ENCODE peak calls at places on chromosomes 1 and 21, in four cellular contexts. E is K562, P is HepG2, I is IMR-90. R is an unnamed sample.
A peak's percentile ranks its signal among the peaks of the same experiment; 100 is the strongest.

GRCh38 chr1:204377800-204378608 is 18.3 kb upstream of the PLEKHA6 start:
- DNase-seq in E (no peak), P (peak; percentile 69), I (no peak), R (no peak)

GRCh38 chr1:67833595-67833926 is 294 bp upstream of the GNG12 start:
- DNase-seq in E (no peak), P (no peak), I (peak; percentile 61), R (no peak)

GRCh38 chr21:45981154-45981606 is 390 bp upstream of the COL6A1 start:
- DNase-seq in E (peak; percentile 91), P (peak; percentile 47), I (peak; percentile 88), R (peak; percentile 52)

GRCh38 chr1:228338521-228339051 is 68.0 kb downstream of the TRIM11 start:
- DNase-seq in E (no peak), P (no peak), I (no peak), R (no peak)

GRCh38 chr1:2113620-2114135 is 63.5 kb downstream of the PRKCZ start:
- DNase-seq in E (no peak), P (no peak), I (no peak), R (no peak)

GRCh38 chr1:12405325-12406217 is 175.7 kb downstream of the VPS13D start:
- DNase-seq in E (peak; percentile 27), P (peak; percentile 82), I (peak; percentile 36), R (no peak)

GRCh38 chr1:147890177-147890790 is 12.3 kb upstream of the GJA8 start:
- DNase-seq in E (peak; percentile 73), P (peak; percentile 30), I (peak; percentile 29), R (peak; percentile 48)

GRCh38 chr1:212914789-212915188 is 35.6 kb upstream of the VASH2 start:
- DNase-seq in E (no peak), P (no peak), I (no peak), R (no peak)

GRCh38 chr1:224704409-224704735 is 88.3 kb downstream of the CNIH3 start:
- DNase-seq in E (no peak), P (no peak), I (no peak), R (no peak)

GRCh38 chr1:39165049-39165448 is 39.4 kb upstream of the MACF1 start:
- DNase-seq in E (no peak), P (no peak), I (no peak), R (no peak)

GRCh38 chr21:29534448-29534847 is 235.7 kb downstream of the BACH1 start:
- DNase-seq in E (no peak), P (no peak), I (no peak), R (no peak)

GRCh38 chr1:21322681-21323016 is 32.4 kb upstream of the ECE1 start:
- DNase-seq in E (no peak), P (no peak), I (no peak), R (no peak)

GRCh38 chr1:19015476-19015875 is 59.0 kb upstream of the IFFO2 start:
- DNase-seq in E (no peak), P (no peak), I (no peak), R (no peak)

GRCh38 chr1:101175886-101176285 is 60.9 kb upstream of the S1PR1 start:
- DNase-seq in E (no peak), P (no peak), I (no peak), R (no peak)

GRCh38 chr1:230682274-230682673 is 31.6 kb downstream of the AGT start:
- DNase-seq in E (no peak), P (no peak), I (no peak), R (no peak)

GRCh38 chr1:114771992-114772391 is 8.5 kb downstream of the SIKE1 start:
- DNase-seq in E (no peak), P (no peak), I (no peak), R (no peak)

GRCh38 chr1:38785285-38786039 is 74.1 kb downstream of the RRAGC start:
- DNase-seq in E (peak; percentile 70), P (no peak), I (no peak), R (no peak)

GRCh38 chr1:43980255-43981134 is 1.5 kb downstream of the B4GALT2 start:
- DNase-seq in E (no peak), P (no peak), I (peak; percentile 56), R (no peak)

GRCh38 chr1:63898428-63899220 is 124.8 kb downstream of the ROR1 start:
- DNase-seq in E (no peak), P (no peak), I (no peak), R (no peak)

GRCh38 chr1:153540394-153541361 is at the start of gene S100A5:
- DNase-seq in E (no peak), P (no peak), I (peak; percentile 55), R (no peak)

GRCh38 chr1:3732747-3733602 is 19.3 kb upstream of the CCDC27 start:
- DNase-seq in E (no peak), P (no peak), I (no peak), R (no peak)

GRCh38 chr1:180042994-180043622 is 88.5 kb downstream of the CEP350 start:
- DNase-seq in E (no peak), P (no peak), I (peak; percentile 88), R (no peak)

GRCh38 chr1:9404117-9404516 is 111.4 kb downstream of the SPSB1 start:
- DNase-seq in E (no peak), P (no peak), I (no peak), R (no peak)

GRCh38 chr1:61588736-61589381 is 136.1 kb downstream of the TM2D1 start:
- DNase-seq in E (peak; percentile 70), P (peak; percentile 62), I (peak; percentile 36), R (peak; percentile 59)

GRCh38 chr1:109927908-109928307 is 17.3 kb downstream of the CSF1 start:
- DNase-seq in E (no peak), P (no peak), I (peak; percentile 76), R (no peak)

GRCh38 chr1:98260839-98261238 is 340.0 kb upstream of the DPYD start:
- DNase-seq in E (no peak), P (peak; percentile 3), I (no peak), R (no peak)

GRCh38 chr21:35257413-35257812 is 208.3 kb upstream of the RUNX1 start:
- DNase-seq in E (no peak), P (no peak), I (peak; percentile 96), R (peak; percentile 68)

GRCh38 chr1:203273869-203274602 is 31.3 kb upstream of the BTG2 start:
- DNase-seq in E (no peak), P (no peak), I (no peak), R (no peak)

GRCh38 chr1:36536727-36537126 is 54.0 kb upstream of the CSF3R start:
- DNase-seq in E (no peak), P (no peak), I (no peak), R (no peak)

GRCh38 chr1:207891148-207891547 is 19.8 kb downstream of the CD34 start:
- DNase-seq in E (no peak), P (no peak), I (no peak), R (no peak)

GRCh38 chr1:147586412-147586811 is 45.1 kb downstream of the BCL9 start:
- DNase-seq in E (no peak), P (no peak), I (no peak), R (no peak)

GRCh38 chr1:207412845-207413244 is 41.3 kb upstream of the CR2 start:
- DNase-seq in E (no peak), P (no peak), I (no peak), R (no peak)

GRCh38 chr1:119075614-119076013 is 64.8 kb downstream of the WARS2 start:
- DNase-seq in E (no peak), P (no peak), I (peak; percentile 75), R (no peak)

GRCh38 chr1:103106426-103107321 is 1.6 kb downstream of the COL11A1 start:
- DNase-seq in E (no peak), P (peak; percentile 24), I (peak; percentile 30), R (peak; percentile 0)
- TF ChIP-seq CEBPB in E (no peak), P (no peak), I (peak; percentile 7), R (no peak)

DNA sequence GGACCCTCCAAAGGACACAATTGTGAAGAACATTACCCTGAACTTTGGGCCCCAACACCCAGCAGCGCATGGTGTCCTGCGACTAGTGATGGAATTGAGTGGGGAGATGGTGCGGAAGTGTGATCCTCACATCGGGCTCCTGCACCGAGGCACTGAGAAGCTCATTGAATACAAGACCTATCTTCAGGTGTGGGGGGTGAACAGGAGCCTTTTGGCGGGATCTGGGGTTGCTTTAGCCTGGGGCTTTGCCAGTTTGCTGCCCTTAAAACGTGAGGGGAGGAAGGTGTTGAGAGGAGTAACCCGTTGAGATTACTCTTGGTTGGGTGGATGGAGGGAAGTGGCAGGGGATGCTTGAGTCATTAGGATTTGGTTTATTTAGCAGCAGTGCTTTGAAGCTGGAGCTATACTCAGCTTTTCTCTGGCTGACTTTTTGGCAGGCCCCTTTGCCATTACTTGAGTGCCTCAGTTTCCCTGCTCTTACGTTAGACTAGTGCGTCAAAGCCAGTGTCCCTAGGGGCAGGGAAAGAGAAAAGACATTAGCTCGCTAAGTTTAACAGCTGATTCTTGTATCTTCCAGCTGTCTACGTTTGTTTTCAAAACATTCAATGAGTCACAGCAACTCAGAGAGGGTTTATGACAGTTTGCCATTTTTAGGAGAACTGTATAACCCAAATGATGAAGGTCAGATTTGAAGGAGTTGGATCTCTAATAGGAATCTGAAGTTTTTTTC is 4.4 kb downstream of the NDUFS2 start:
- DNase-seq in E (no peak), P (no peak), I (peak; percentile 71), R (no peak)
- H3K4me2 ChIP-seq in E (no peak overlapping the region), P (no peak overlapping the region), I (peak overlapping the region; percentile 62), R (no peak overlapping the region)

DNA sequence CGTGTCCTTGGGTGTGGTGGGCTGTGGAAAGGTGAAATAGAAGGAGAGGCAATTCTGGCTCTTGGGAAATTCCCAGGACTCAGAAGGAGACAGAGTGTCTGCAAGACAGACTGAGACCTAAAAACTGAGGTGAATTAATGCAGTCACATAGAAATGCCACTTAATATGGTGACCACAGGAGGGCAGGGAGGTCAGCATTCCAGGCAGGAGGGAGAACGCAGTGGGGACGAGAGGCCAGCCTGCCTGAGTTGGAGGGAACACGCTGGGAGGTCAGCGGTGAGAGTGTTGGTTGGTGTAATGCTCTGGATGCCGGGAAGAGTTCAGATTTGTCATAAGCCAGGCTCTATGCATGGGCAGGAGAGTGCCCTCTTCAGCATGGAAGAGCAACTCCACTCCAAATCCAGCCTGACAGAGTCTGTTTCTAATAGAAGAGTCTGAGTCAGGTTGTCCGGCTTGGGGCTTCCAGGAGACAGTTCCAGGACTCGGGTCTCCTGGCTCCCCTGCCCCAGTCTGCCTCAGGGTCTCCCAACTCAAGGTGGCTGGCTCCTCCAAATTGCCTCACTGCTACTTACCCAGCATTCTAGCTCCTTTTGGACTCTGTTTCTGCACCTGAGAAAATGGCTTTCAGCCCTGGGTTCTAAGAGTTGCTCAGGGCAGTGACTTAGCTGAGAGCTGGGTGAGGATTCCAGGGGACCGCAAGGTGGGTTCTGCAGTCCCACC is 5.7 kb upstream of the IGFN1 start:
- DNase-seq in E (peak; percentile 55), P (peak; percentile 58), I (peak; percentile 88), R (peak; percentile 54)
- H3K27me3 ChIP-seq in E (peaks cover 38% of the 10 kb centered on the region), P (peaks cover 6% of the 10 kb centered on the region), I (peaks cover 8% of the 10 kb centered on the region), R (peaks cover 10% of the 10 kb centered on the region)

DNA sequence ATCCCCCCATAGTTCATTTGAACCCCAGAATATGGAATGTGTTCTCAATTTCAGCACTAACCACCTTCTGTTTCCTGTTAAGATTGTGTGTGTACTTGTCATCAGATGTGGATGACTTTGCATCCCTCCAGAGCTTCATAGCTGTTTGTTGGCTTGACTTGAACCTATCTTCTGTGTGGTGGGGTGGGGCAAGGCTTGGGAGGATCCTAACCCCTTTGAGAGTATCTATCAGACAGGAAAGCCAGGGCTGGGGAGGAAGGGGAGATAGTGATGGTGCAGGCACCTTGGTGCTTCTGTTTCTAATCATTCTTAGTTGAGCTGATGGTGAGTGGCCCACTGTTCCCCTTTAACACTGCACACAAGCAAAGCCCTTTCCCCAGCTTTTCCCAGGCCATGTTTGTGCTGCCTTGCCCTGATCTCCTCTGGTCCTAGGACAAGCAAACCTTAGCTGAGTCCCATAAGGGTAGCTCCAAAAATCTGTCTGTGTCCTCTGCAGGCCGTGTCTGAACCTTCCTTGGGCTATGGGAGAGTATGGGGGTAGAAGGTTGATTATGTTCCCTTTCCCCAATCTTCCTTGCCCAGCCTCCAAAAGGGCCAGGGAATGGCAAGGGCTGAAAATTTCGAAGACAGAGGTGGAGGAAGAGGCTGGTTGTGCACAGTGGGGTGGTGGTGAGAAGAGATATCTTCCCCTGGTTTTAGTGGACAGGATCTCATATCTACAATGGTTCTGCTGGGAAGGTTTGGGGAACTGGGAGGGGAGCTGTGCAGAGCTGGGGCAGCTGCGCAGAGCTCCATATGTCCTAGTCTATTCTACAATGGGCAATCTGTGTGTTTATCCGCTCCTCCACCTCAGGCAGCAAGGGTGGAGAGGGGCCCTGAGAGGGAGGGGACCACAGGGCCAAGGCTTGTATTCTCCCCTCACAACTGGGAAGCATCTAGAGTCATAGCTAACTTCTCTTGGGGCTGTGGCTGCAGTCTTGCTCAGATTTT is 1.4 kb downstream of the NHLH1 start:
- DNase-seq in E (peak; percentile 79), P (no peak), I (no peak), R (no peak)
- TF ChIP-seq CEBPB in E (no peak), P (no peak), I (no peak), R (no peak)

R was measured in HCT116.